ENCODE peak calls at places on chromosomes 1 and 21, in four cellular contexts. W is H1, U is GM23338, Y is suprapubic skin. R is an unnamed sample. For H3K4me1, the result is how much of the 10 kb centered on the place peaks cover.

GRCh38 chr1:234725177-234726132 is 115.5 kb upstream of the IRF2BP2 start:
- DNase-seq in U (no peak), W (no peak), Y (peak), R (peak)

GRCh38 chr1:162470216-162470615 is 27.4 kb upstream of the UHMK1 start:
- DNase-seq in U (no peak), Y (no peak), W (no peak), R (no peak)

GRCh38 chr1:228369608-228370438 is 36.8 kb downstream of the TRIM11 start:
- DNase-seq in W (no peak), Y (peak), U (no peak), R (no peak)

GRCh38 chr1:206551985-206552325 is 44.6 kb downstream of the RASSF5 start:
- DNase-seq in Y (no peak), U (no peak), W (no peak), R (no peak)

GRCh38 chr1:109399326-109399957 is 1.7 kb upstream of the SORT1 start:
- DNase-seq in Y (no peak), W (no peak), U (peak), R (peak)

GRCh38 chr21:31372176-31372765 is 28.2 kb upstream of the TIAM1 start:
- DNase-seq in Y (no peak), W (no peak), U (no peak), R (no peak)

GRCh38 chr1:66764994-66765578 is 12.8 kb downstream of the DYNLT5 start:
- DNase-seq in W (peak), U (peak), Y (no peak), R (peak)

GRCh38 chr1:200075938-200076546 is 48.5 kb downstream of the NR5A2 start:
- DNase-seq in Y (no peak), W (no peak), U (peak), R (peak)

GRCh38 chr1:203217668-203218067 is 11.8 kb downstream of the CHIT1 start:
- DNase-seq in Y (no peak), W (no peak), U (peak), R (no peak)

GRCh38 chr1:36763771-36764170 is 270.5 kb downstream of the GRIK3 start:
- DNase-seq in W (no peak), Y (no peak), U (no peak), R (no peak)

GRCh38 chr1:231410041-231410591 is 12.0 kb downstream of the EGLN1 start:
- DNase-seq in W (no peak), Y (no peak), U (no peak), R (no peak)

GRCh38 chr1:231415018-231415583 is 7.0 kb downstream of the EGLN1 start:
- DNase-seq in U (no peak), Y (no peak), W (no peak), R (no peak)

GRCh38 chr1:231416896-231417295 is 5.2 kb downstream of the EGLN1 start:
- DNase-seq in W (no peak), Y (no peak), U (no peak), R (no peak)

GRCh38 chr1:231414260-231415016 is 7.6 kb downstream of the EGLN1 start:
- DNase-seq in W (no peak), Y (no peak), U (no peak), R (no peak)

DNA sequence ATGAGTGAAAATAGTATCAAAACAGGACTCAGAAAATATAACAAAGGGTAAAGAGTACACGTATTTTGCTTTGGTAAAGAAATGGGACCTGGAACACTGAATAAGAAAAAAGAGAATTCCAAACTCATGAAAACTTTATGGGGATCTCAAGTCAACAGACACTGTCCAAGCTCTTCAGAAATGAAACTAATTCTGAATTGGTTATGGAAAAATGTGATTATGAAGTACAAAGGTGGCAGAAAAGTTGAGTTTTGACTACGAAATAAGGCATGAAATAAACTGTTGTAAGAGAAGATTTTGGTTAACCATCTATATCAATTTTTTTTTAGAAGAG is 8.4 kb downstream of the EGLN1 start:
- DNase-seq in U (no peak), Y (no peak), W (no peak), R (no peak)
- H3K4me1 ChIP-seq in U (under half), Y (half or more), W (under half), R (under half)

GRCh38 chr1:25515033-25515432 is 28.4 kb upstream of the LDLRAP1 start:
- DNase-seq in U (no peak), Y (peak), W (no peak), R (no peak)

GRCh38 chr1:25516686-25517085 is 26.7 kb upstream of the LDLRAP1 start:
- DNase-seq in U (no peak), Y (no peak), W (no peak), R (no peak)

GRCh38 chr1:25520446-25521061 is 22.9 kb upstream of the LDLRAP1 start:
- DNase-seq in Y (no peak), W (peak), U (peak), R (peak)

GRCh38 chr1:25519624-25520023 is 23.8 kb upstream of the LDLRAP1 start:
- DNase-seq in W (no peak), Y (no peak), U (no peak), R (no peak)

GRCh38 chr1:25517476-25518394 is 25.7 kb upstream of the LDLRAP1 start:
- DNase-seq in U (peak), Y (no peak), W (peak), R (no peak)
- TF ChIP-seq CTCF in U (peak), Y (no peak), W (peak), R (no peak)

GRCh38 chr1:3630914-3631313 is 6.1 kb downstream of the TPRG1L start:
- DNase-seq in U (no peak), Y (no peak), W (no peak), R (no peak)

GRCh38 chr1:3631330-3631729 is 6.5 kb downstream of the TPRG1L start:
- DNase-seq in Y (no peak), W (no peak), U (no peak), R (no peak)

GRCh38 chr1:3632716-3633343 is 8.0 kb downstream of the TPRG1L start:
- DNase-seq in Y (no peak), U (no peak), W (no peak), R (no peak)

GRCh38 chr1:3632298-3632697 is 7.5 kb downstream of the TPRG1L start:
- DNase-seq in U (no peak), Y (no peak), W (no peak), R (no peak)

GRCh38 chr1:3631865-3632264 is 7.0 kb downstream of the TPRG1L start:
- DNase-seq in W (no peak), Y (no peak), U (no peak), R (no peak)
- TF ChIP-seq POLR2AphosphoS5 in W (no peak), Y (no peak), U (no peak), R (no peak)

GRCh38 chr21:44975720-44976555 is 36.1 kb downstream of the SLX9 start:
- DNase-seq in U (no peak), W (no peak), Y (no peak), R (no peak)
- H3K4me1 ChIP-seq in U (under half), W (under half), Y (under half), R (under half)

DNA sequence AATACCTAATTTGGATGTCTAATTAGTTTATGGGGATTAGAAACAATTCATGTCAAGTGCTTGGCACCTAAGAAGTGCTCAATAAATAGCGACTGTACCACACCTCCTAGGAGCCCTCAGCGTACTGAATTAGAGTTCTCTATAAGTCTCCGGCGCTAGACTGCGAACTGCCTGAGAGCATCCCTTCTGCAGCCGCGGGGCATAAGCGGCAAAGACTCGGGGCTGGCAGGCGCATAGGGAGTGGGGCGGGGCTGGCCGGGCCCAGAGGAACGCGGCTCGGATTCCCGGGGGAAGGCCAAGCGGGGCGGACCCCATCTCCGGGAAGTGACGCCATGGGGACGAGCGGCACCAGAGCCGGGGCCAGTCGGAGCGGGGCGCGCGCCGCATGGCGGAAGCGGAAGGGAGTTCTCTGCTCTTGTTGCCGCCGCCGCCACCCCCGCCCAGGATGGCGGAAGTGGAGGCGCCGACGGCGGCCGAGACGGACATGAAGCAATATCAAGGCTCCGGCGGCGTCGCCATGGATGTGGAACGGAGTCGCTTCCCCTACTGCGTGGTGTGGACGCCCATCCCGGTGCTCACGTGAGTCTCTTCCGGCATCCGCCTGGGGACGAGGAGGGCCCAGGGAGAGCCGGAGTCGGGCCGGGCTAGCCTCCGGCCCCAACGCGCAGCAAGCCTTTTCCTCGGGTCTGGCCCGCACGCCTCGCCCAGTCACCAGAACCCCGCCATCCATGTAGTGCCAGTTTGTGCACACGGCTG is at the start of gene TMEM222:
- DNase-seq in W (peak), U (peak), Y (peak), R (peak)
- TF ChIP-seq CTCF in W (peak), U (no peak), Y (no peak), R (no peak)

GRCh38 chr1:89822109-89822962 is 1.5 kb downstream of the LRRC8D start:
- DNase-seq in Y (no peak), W (peak), U (peak), R (no peak)
- TF ChIP-seq POLR2AphosphoS5 in Y (no peak), W (peak), U (peak), R (no peak)

DNA sequence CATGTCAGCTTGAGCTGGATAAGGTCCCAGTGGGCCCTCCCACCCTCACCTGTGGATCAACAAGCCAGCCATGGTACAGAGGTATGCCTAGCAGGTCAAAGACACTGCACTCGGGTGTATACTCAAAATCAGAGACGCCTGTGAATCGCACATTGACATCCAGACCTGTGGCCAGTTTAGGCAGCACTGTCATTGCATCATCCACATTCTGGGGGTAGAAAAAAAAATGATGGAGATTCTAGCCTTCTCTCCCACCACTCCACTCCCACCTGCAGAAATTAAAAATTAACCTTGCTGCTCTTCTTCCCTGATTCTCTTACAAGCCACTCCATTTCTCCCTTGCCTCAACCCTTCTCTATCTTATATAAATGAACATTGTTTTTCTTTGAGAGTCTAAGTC is 6.3 kb downstream of the MINDY1 start:
- DNase-seq in W (no peak), U (no peak), Y (no peak), R (no peak)
- H3K4me1 ChIP-seq in W (under half), U (under half), Y (under half), R (under half)

DNA sequence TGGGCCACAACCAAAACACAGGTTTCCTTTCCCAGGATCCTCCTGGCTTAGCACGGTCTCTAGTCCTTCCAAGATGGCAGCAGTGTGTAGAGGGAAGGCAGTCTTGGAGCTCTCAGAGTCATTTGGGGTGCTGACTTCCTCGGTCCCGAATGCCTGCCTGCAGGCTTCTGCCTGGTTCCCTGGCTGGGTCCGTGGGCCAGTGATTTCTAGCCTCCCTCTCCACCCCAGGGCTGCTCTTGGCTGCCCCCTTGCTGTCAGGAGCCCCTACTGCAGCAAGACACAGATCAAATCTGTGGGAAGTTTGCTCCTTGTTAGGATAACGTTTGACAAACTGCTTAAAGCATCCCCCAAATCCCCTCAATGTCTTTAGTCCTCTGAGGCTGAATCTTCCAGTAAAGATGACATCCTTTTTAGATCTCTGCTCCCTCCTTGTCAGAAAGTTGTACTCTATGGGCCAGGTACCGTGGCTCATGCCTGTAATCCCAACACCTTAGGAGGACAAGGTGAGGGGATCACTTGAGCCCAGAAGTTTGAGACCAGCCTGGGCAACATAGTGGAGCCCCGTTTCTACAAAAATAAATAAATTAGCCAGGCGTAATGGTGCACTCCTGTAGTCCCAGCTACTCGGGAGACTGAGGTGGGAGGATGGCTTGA is 272.5 kb downstream of the RRAGC start:
- DNase-seq in U (peak), W (peak), Y (no peak), R (no peak)
- TF ChIP-seq CTCF in U (peak), W (peak), Y (no peak), R (peak)

GRCh38 chr21:44057960-44058651 is 46.0 kb downstream of the TRAPPC10 start:
- DNase-seq in Y (peak), U (no peak), W (no peak), R (no peak)
- TF ChIP-seq POLR2AphosphoS5 in Y (no peak), U (no peak), W (no peak), R (no peak)

GRCh38 chr1:169103002-169103401 is 3.5 kb upstream of the ATP1B1 start:
- DNase-seq in W (no peak), U (no peak), Y (no peak), R (no peak)
- H3K4me1 ChIP-seq in W (under half), U (under half), Y (under half), R (under half)

R was measured in prostate gland.